ENCODE peak calls at places on chromosomes 1 and 21, in six cellular contexts. E, D, J, M, L and C are unnamed samples.

GRCh38 chr1:61077676-61078521 is 4.5 kb upstream of the NFIA start:
- DNase-seq in E (peak), D (peak), J (peak), M (peak), L (peak), C (peak)

GRCh38 chr1:32394890-32395415 is 712 bp upstream of the BSDC1 start:
- DNase-seq in E (no peak), D (no peak), J (no peak), M (no peak), L (no peak), C (peak)

GRCh38 chr1:43140583-43140982 is 31.5 kb downstream of the EBNA1BP2 start:
- DNase-seq in E (no peak), D (no peak), J (no peak), M (no peak), L (no peak), C (no peak)

GRCh38 chr1:204577794-204578478 is 61.7 kb downstream of the MDM4 start:
- DNase-seq in E (no peak), D (no peak), J (no peak), M (no peak), L (no peak), C (no peak)

GRCh38 chr21:42108554-42108885 is 37.4 kb downstream of the UMODL1 start:
- DNase-seq in E (no peak), D (no peak), J (peak), M (peak), L (no peak), C (no peak)

GRCh38 chr1:66386712-66387111 is 147.2 kb upstream of the SGIP1 start:
- DNase-seq in E (no peak), D (no peak), J (no peak), M (no peak), L (no peak), C (no peak)

GRCh38 chr1:51946300-51946699 is 44.2 kb downstream of the RAB3B start:
- DNase-seq in E (no peak), D (no peak), J (no peak), M (no peak), L (no peak), C (no peak)

GRCh38 chr1:23522244-23523013 is 8.6 kb downstream of the E2F2 start:
- DNase-seq in E (no peak), D (no peak), J (no peak), M (no peak), L (no peak), C (no peak)

GRCh38 chr1:54926955-54927354 is 40.0 kb upstream of the DHCR24 start:
- DNase-seq in E (no peak), D (no peak), J (no peak), M (no peak), L (no peak), C (no peak)

GRCh38 chr1:203491664-203492485 is 2.1 kb upstream of the OPTC start:
- DNase-seq in E (no peak), D (no peak), J (no peak), M (no peak), L (no peak), C (no peak)

GRCh38 chr1:111221633-111222286 is 5.8 kb upstream of the CHI3L2 start:
- DNase-seq in E (no peak), D (no peak), J (no peak), M (no peak), L (no peak), C (no peak)

GRCh38 chr1:224589006-224589405 is 27.1 kb upstream of the CNIH3 start:
- DNase-seq in E (no peak), D (no peak), J (no peak), M (no peak), L (no peak), C (peak)

GRCh38 chr1:183227963-183228649 is 42.0 kb downstream of the LAMC2 start:
- DNase-seq in E (peak), D (peak), J (no peak), M (no peak), L (no peak), C (peak)

GRCh38 chr1:64890699-64891439 is 75.5 kb downstream of the JAK1 start:
- DNase-seq in E (no peak), D (no peak), J (no peak), M (no peak), L (no peak), C (no peak)

GRCh38 chr1:153293480-153293775 is 19.3 kb downstream of the PGLYRP3 start:
- DNase-seq in E (no peak), D (no peak), J (no peak), M (no peak), L (no peak), C (no peak)

GRCh38 chr1:229024528-229025119 is 246.3 kb upstream of the RAB4A start:
- DNase-seq in E (peak), D (peak), J (peak), M (peak), L (no peak), C (no peak)

GRCh38 chr1:52927219-52928082 is at the start of gene SCP2:
- DNase-seq in E (peak), D (peak), J (peak), M (peak), L (peak), C (no peak)

GRCh38 chr1:239008568-239008967 is 377.8 kb upstream of the CHRM3 start:
- DNase-seq in E (no peak), D (no peak), J (no peak), M (no peak), L (no peak), C (no peak)

GRCh38 chr1:206507395-206508129 is at the start of gene RASSF5:
- DNase-seq in E (peak), D (peak), J (peak), M (peak), L (peak), C (no peak)

GRCh38 chr1:245428681-245429080 is 273.9 kb downstream of the KIF26B start:
- DNase-seq in E (no peak), D (no peak), J (no peak), M (no peak), L (no peak), C (no peak)

GRCh38 chr1:246002725-246003441 is 504.2 kb downstream of the SMYD3 start:
- DNase-seq in E (peak), D (peak), J (peak), M (peak), L (peak), C (peak)

GRCh38 chr1:194658090-194658439 is 1471.7 kb upstream of the B3GALT2 start:
- DNase-seq in E (no peak), D (no peak), J (no peak), M (no peak), L (no peak), C (no peak)

GRCh38 chr1:150364231-150365003 is 470 bp downstream of the RPRD2 start:
- DNase-seq in E (peak), D (peak), J (peak), M (peak), L (peak), C (no peak)

GRCh38 chr1:32703479-32704291 is 1.1 kb upstream of the SYNC start:
- DNase-seq in E (peak), D (no peak), J (peak), M (peak), L (no peak), C (no peak)

GRCh38 chr21:43361493-43362296 is 65.2 kb downstream of the SIK1 start:
- DNase-seq in E (peak), D (no peak), J (peak), M (peak), L (peak), C (no peak)

GRCh38 chr1:243391355-243391754 is 135.5 kb downstream of the SDCCAG8 start:
- DNase-seq in E (no peak), D (no peak), J (peak), M (no peak), L (no peak), C (no peak)

GRCh38 chr1:28196330-28196729 is 19.8 kb upstream of the PTAFR start:
- DNase-seq in E (no peak), D (no peak), J (no peak), M (no peak), L (no peak), C (no peak)

GRCh38 chr21:17930102-17930501 is 110.9 kb upstream of the C21orf91 start:
- DNase-seq in E (no peak), D (no peak), J (no peak), M (no peak), L (no peak), C (no peak)

GRCh38 chr1:90722874-90723273 is 5.8 kb upstream of the BARHL2 start:
- DNase-seq in E (no peak), D (no peak), J (no peak), M (no peak), L (no peak), C (no peak)
- H3K4me3 ChIP-seq in E (no peak), D (no peak), J (no peak), M (no peak), L (no peak), C (no peak)

GRCh38 chr1:78091886-78092285 is 46.1 kb downstream of the GIPC2 start:
- DNase-seq in E (no peak), D (no peak), J (no peak), M (no peak), L (no peak), C (no peak)
- H3K27ac ChIP-seq in E (no peak), D (no peak), J (no peak), M (no peak), L (no peak), C (no peak)

GRCh38 chr1:46490603-46491499 is 1.2 kb downstream of the DMBX1 start:
- DNase-seq in E (no peak), D (no peak), J (peak), M (peak), L (no peak), C (no peak)
- H3K4me3 ChIP-seq in E (no peak), D (no peak), J (no peak), M (no peak), L (no peak), C (peak)

GRCh38 chr1:182217071-182217470 is 155.6 kb upstream of the ZNF648 start:
- DNase-seq in E (no peak), D (no peak), J (no peak), M (no peak), L (no peak), C (no peak)
- H3K27ac ChIP-seq in E (peak), D (no peak), J (no peak), M (no peak), L (no peak), C (no peak)

GRCh38 chr1:1817262-1817661 is 39.0 kb upstream of the NADK start:
- DNase-seq in E (no peak), D (no peak), J (no peak), M (no peak), L (no peak), C (no peak)

GRCh38 chr1:1819762-1820161 is 41.5 kb upstream of the NADK start:
- DNase-seq in E (no peak), D (no peak), J (no peak), M (no peak), L (no peak), C (no peak)

GRCh38 chr1:1815606-1816281 is 37.5 kb upstream of the NADK start:
- DNase-seq in E (no peak), D (no peak), J (no peak), M (no peak), L (no peak), C (no peak)
- H3K4me3 ChIP-seq in E (no peak), D (no peak), J (no peak), M (no peak), L (no peak), C (no peak)

DNA sequence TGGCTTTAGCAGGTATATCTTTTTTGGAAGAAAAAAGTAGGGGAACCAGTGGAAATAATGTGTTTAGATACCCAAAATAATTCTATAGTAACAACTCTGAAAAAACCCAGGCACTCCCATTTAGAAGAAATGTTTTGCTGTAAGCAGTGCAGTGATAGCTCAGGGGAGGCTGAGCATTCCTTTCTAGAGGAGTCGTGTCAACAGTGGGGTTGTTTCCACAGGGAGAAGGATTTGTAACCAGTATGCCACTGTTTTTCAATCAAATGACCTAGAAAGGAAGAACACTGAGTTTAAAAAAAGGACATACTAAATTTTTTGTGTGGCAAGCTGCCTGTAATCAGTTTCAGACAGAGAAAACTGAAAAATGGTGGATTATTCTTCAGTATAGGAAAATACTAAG is 2.4 kb downstream of the PGD start:
- DNase-seq in E (no peak), D (no peak), J (no peak), M (no peak), L (no peak), C (no peak)
- H3K27ac ChIP-seq in E (peak), D (no peak), J (no peak), M (no peak), L (peak), C (no peak)

GRCh38 chr1:154329152-154329521 is 3.8 kb downstream of the ATP8B2 start:
- DNase-seq in E (no peak), D (no peak), J (no peak), M (no peak), L (no peak), C (no peak)
- H3K4me3 ChIP-seq in E (no peak), D (no peak), J (no peak), M (peak), L (peak), C (peak)

GRCh38 chr1:24739241-24739640 is 6.0 kb upstream of the CLIC4 start:
- DNase-seq in E (no peak), D (no peak), J (no peak), M (no peak), L (no peak), C (no peak)
- H3K27ac ChIP-seq in E (no peak), D (no peak), J (no peak), M (no peak), L (no peak), C (no peak)

DNA sequence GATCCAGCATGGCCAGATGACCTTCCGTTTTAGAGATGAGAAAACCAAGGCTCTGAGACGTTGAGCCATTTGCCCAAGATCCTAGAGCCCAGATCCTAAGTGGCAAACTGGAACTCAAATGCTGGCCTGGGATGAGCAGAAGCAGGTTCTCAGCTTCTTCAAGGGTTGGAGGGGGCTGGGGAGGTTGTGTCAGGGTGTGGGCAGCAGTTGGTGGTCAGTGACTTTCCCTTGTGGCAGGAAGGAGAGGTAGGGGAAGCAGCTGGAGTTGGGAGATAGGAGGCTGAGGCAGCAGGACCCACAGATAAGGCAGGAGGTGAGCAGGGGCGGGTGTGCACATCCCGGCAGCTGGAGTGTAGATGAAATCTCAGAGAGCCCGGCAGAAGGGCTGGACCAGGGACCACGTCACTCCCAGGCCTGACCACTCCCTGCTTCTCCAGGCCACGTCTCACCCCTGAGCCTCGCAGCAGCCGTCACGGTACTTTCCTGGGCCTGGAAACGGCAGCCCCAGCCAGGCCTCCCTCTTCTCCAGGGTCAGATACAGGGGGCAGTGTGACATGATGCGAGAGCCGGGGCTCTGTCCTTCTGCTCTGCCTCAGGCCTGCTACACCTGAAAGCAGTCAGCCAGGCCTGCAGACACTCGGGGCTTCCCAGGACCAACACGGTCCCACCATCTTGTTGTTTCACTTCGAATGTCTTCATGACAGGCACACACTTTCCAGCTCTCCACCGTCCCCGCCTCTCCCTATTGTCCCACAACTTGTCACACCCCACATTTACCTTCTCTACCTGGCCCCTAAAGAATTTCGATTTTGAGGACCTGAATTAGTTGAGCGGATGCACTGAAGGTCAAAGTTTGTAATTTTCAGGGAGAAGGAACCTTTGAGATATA is 11.5 kb upstream of the LAPTM5 start:
- DNase-seq in E (no peak), D (no peak), J (peak), M (no peak), L (no peak), C (no peak)
- H3K4me3 ChIP-seq in E (no peak), D (no peak), J (no peak), M (no peak), L (no peak), C (no peak)

GRCh38 chr1:103467100-103467499 is 58.4 kb upstream of the RNPC3 start:
- DNase-seq in E (no peak), D (no peak), J (no peak), M (no peak), L (no peak), C (no peak)
- H3K27ac ChIP-seq in E (no peak), D (no peak), J (no peak), M (no peak), L (no peak), C (no peak)